ENCODE peak calls at places on chromosomes 5 and 9, in ten cellular contexts. One of them, this sample, is unnamed.

GRCh38 chr5:56817306-56817986 is 2.1 kb downstream of the MAP3K1 start:
- DNase-seq in psoas muscle: no peak
- DNase-seq in IMR-90: no peak
- DNase-seq in A673: no peak
- DNase-seq in PC-3: no peak
- DNase-seq in Caco-2: no peak
- DNase-seq in left ventricle myocardium inferior: no peak
- DNase-seq in kidney epithelial cell: no peak
- DNase-seq in bronchial epithelial cell: no peak
- DNase-seq in astrocyte: no peak
- DNase-seq in this sample: no peak

GRCh38 chr9:127163409-127163808 is 41.0 kb upstream of the ANGPTL2 start:
- DNase-seq in psoas muscle: no peak
- DNase-seq in IMR-90: peak; percentile 82
- DNase-seq in A673: peak; percentile 77
- DNase-seq in PC-3: no peak
- DNase-seq in Caco-2: no peak
- DNase-seq in left ventricle myocardium inferior: no peak
- DNase-seq in kidney epithelial cell: peak; percentile 45
- DNase-seq in bronchial epithelial cell: peak; percentile 62
- DNase-seq in astrocyte: peak; percentile 73
- DNase-seq in this sample: no peak

GRCh38 chr5:14401639-14402038 is 180.0 kb upstream of the OTULINL start:
- DNase-seq in psoas muscle: no peak
- DNase-seq in IMR-90: no peak
- DNase-seq in A673: no peak
- DNase-seq in PC-3: no peak
- DNase-seq in Caco-2: no peak
- DNase-seq in left ventricle myocardium inferior: no peak
- DNase-seq in kidney epithelial cell: no peak
- DNase-seq in bronchial epithelial cell: no peak
- DNase-seq in astrocyte: no peak
- DNase-seq in this sample: no peak

GRCh38 chr9:92325991-92326500 is 293 bp downstream of the CENPP start:
- DNase-seq in psoas muscle: no peak
- DNase-seq in IMR-90: peak; percentile 2
- DNase-seq in A673: peak; percentile 47
- DNase-seq in PC-3: peak; percentile 22
- DNase-seq in Caco-2: no peak
- DNase-seq in left ventricle myocardium inferior: no peak
- DNase-seq in kidney epithelial cell: no peak
- DNase-seq in bronchial epithelial cell: peak; percentile 20
- DNase-seq in astrocyte: no peak
- DNase-seq in this sample: no peak

GRCh38 chr9:124602204-124602603 is 95.0 kb upstream of the NR5A1 start:
- DNase-seq in psoas muscle: no peak
- DNase-seq in IMR-90: peak; percentile 57
- DNase-seq in A673: no peak
- DNase-seq in PC-3: peak; percentile 39
- DNase-seq in Caco-2: no peak
- DNase-seq in left ventricle myocardium inferior: no peak
- DNase-seq in kidney epithelial cell: no peak
- DNase-seq in bronchial epithelial cell: peak; percentile 92
- DNase-seq in astrocyte: no peak
- DNase-seq in this sample: no peak

GRCh38 chr9:135567311-135567710 is 5.8 kb downstream of the PAEP start:
- DNase-seq in psoas muscle: no peak
- DNase-seq in IMR-90: no peak
- DNase-seq in A673: no peak
- DNase-seq in PC-3: no peak
- DNase-seq in Caco-2: no peak
- DNase-seq in left ventricle myocardium inferior: no peak
- DNase-seq in kidney epithelial cell: no peak
- DNase-seq in bronchial epithelial cell: no peak
- DNase-seq in astrocyte: no peak
- DNase-seq in this sample: no peak

GRCh38 chr9:27599102-27599501 is 25.8 kb upstream of the C9orf72 start:
- DNase-seq in psoas muscle: no peak
- DNase-seq in IMR-90: no peak
- DNase-seq in A673: no peak
- DNase-seq in PC-3: no peak
- DNase-seq in Caco-2: no peak
- DNase-seq in left ventricle myocardium inferior: no peak
- DNase-seq in kidney epithelial cell: no peak
- DNase-seq in bronchial epithelial cell: peak; percentile 55
- DNase-seq in astrocyte: no peak
- DNase-seq in this sample: no peak

GRCh38 chr9:131276891-131277672 is 772 bp upstream of the FAM78A start:
- DNase-seq in psoas muscle: no peak
- DNase-seq in IMR-90: no peak
- DNase-seq in A673: no peak
- DNase-seq in PC-3: no peak
- DNase-seq in Caco-2: no peak
- DNase-seq in left ventricle myocardium inferior: no peak
- DNase-seq in kidney epithelial cell: no peak
- DNase-seq in bronchial epithelial cell: no peak
- DNase-seq in astrocyte: no peak
- DNase-seq in this sample: peak; percentile 82

GRCh38 chr5:123089971-123090640 is 1.1 kb downstream of the PRDM6 start:
- DNase-seq in psoas muscle: peak; percentile 39
- DNase-seq in IMR-90: peak; percentile 27
- DNase-seq in A673: no peak
- DNase-seq in PC-3: no peak
- DNase-seq in Caco-2: no peak
- DNase-seq in left ventricle myocardium inferior: peak; percentile 20
- DNase-seq in kidney epithelial cell: no peak
- DNase-seq in bronchial epithelial cell: no peak
- DNase-seq in astrocyte: no peak
- DNase-seq in this sample: peak; percentile 68
- H3K4me3 ChIP-seq in psoas muscle: peak overlapping the region; percentile 71
- H3K4me3 ChIP-seq in IMR-90: peak overlapping the region; percentile 58
- H3K4me3 ChIP-seq in A673: peak overlapping the region; percentile 38
- H3K4me3 ChIP-seq in PC-3: peak overlapping the region; percentile 21
- H3K4me3 ChIP-seq in Caco-2: peak overlapping the region; percentile 61
- H3K4me3 ChIP-seq in left ventricle myocardium inferior: peak overlapping the region; percentile 77
- H3K4me3 ChIP-seq in kidney epithelial cell: peak overlapping the region; percentile 24
- H3K4me3 ChIP-seq in bronchial epithelial cell: peak overlapping the region; percentile 18
- H3K4me3 ChIP-seq in astrocyte: peak overlapping the region; percentile 17
- H3K4me3 ChIP-seq in this sample: peak overlapping the region; percentile 81

GRCh38 chr9:122368642-122369041 is 2.2 kb upstream of the PTGS1 start:
- DNase-seq in psoas muscle: no peak
- DNase-seq in IMR-90: no peak
- DNase-seq in A673: no peak
- DNase-seq in PC-3: no peak
- DNase-seq in Caco-2: no peak
- DNase-seq in left ventricle myocardium inferior: no peak
- DNase-seq in kidney epithelial cell: no peak
- DNase-seq in bronchial epithelial cell: no peak
- DNase-seq in astrocyte: no peak
- DNase-seq in this sample: no peak

GRCh38 chr9:122371851-122372250 is 1.0 kb downstream of the PTGS1 start:
- DNase-seq in psoas muscle: no peak
- DNase-seq in IMR-90: no peak
- DNase-seq in A673: no peak
- DNase-seq in PC-3: no peak
- DNase-seq in Caco-2: no peak
- DNase-seq in left ventricle myocardium inferior: no peak
- DNase-seq in kidney epithelial cell: no peak
- DNase-seq in bronchial epithelial cell: no peak
- DNase-seq in astrocyte: no peak
- DNase-seq in this sample: no peak

GRCh38 chr9:122367779-122368460 is 2.9 kb upstream of the PTGS1 start:
- DNase-seq in psoas muscle: no peak
- DNase-seq in IMR-90: no peak
- DNase-seq in A673: no peak
- DNase-seq in PC-3: peak; percentile 74
- DNase-seq in Caco-2: no peak
- DNase-seq in left ventricle myocardium inferior: no peak
- DNase-seq in kidney epithelial cell: no peak
- DNase-seq in bronchial epithelial cell: peak; percentile 84
- DNase-seq in astrocyte: no peak
- DNase-seq in this sample: no peak

GRCh38 chr9:122370869-122371467 is at the start of gene PTGS1:
- DNase-seq in psoas muscle: peak; percentile 50
- DNase-seq in IMR-90: peak; percentile 38
- DNase-seq in A673: no peak
- DNase-seq in PC-3: no peak
- DNase-seq in Caco-2: no peak
- DNase-seq in left ventricle myocardium inferior: peak; percentile 61
- DNase-seq in kidney epithelial cell: no peak
- DNase-seq in bronchial epithelial cell: peak; percentile 18
- DNase-seq in astrocyte: no peak
- DNase-seq in this sample: peak; percentile 85

GRCh38 chr9:122370303-122370702 is 521 bp upstream of the PTGS1 start:
- DNase-seq in psoas muscle: no peak
- DNase-seq in IMR-90: no peak
- DNase-seq in A673: no peak
- DNase-seq in PC-3: no peak
- DNase-seq in Caco-2: no peak
- DNase-seq in left ventricle myocardium inferior: no peak
- DNase-seq in kidney epithelial cell: no peak
- DNase-seq in bronchial epithelial cell: no peak
- DNase-seq in astrocyte: no peak
- DNase-seq in this sample: peak; percentile 80
- H3K27me3 ChIP-seq in psoas muscle: no peaks in the 10 kb centered on the region
- H3K27me3 ChIP-seq in IMR-90: no peaks in the 10 kb centered on the region
- H3K27me3 ChIP-seq in A673: peaks cover 28% of the 10 kb centered on the region
- H3K27me3 ChIP-seq in PC-3: peaks cover 4% of the 10 kb centered on the region
- H3K27me3 ChIP-seq in Caco-2: no peaks in the 10 kb centered on the region
- H3K27me3 ChIP-seq in left ventricle myocardium inferior: peaks cover 37% of the 10 kb centered on the region
- H3K27me3 ChIP-seq in kidney epithelial cell: peaks cover 2% of the 10 kb centered on the region
- H3K27me3 ChIP-seq in bronchial epithelial cell: no peaks in the 10 kb centered on the region
- H3K27me3 ChIP-seq in astrocyte: peaks cover 22% of the 10 kb centered on the region
- H3K27me3 ChIP-seq in this sample: no peaks in the 10 kb centered on the region

GRCh38 chr9:107214915-107215314 is 68.2 kb upstream of the RAD23B start:
- DNase-seq in psoas muscle: no peak
- DNase-seq in IMR-90: peak; percentile 26
- DNase-seq in A673: no peak
- DNase-seq in PC-3: peak; percentile 33
- DNase-seq in Caco-2: no peak
- DNase-seq in left ventricle myocardium inferior: no peak
- DNase-seq in kidney epithelial cell: no peak
- DNase-seq in bronchial epithelial cell: no peak
- DNase-seq in astrocyte: peak; percentile 51
- DNase-seq in this sample: no peak

GRCh38 chr9:107214381-107214780 is 68.7 kb upstream of the RAD23B start:
- DNase-seq in psoas muscle: no peak
- DNase-seq in IMR-90: no peak
- DNase-seq in A673: no peak
- DNase-seq in PC-3: no peak
- DNase-seq in Caco-2: no peak
- DNase-seq in left ventricle myocardium inferior: no peak
- DNase-seq in kidney epithelial cell: no peak
- DNase-seq in bronchial epithelial cell: no peak
- DNase-seq in astrocyte: peak; percentile 44
- DNase-seq in this sample: no peak

GRCh38 chr9:107212613-107213012 is 70.5 kb upstream of the RAD23B start:
- DNase-seq in psoas muscle: no peak
- DNase-seq in IMR-90: no peak
- DNase-seq in A673: no peak
- DNase-seq in PC-3: no peak
- DNase-seq in Caco-2: no peak
- DNase-seq in left ventricle myocardium inferior: no peak
- DNase-seq in kidney epithelial cell: no peak
- DNase-seq in bronchial epithelial cell: no peak
- DNase-seq in astrocyte: no peak
- DNase-seq in this sample: no peak

GRCh38 chr9:107213080-107213479 is 70.0 kb upstream of the RAD23B start:
- DNase-seq in psoas muscle: no peak
- DNase-seq in IMR-90: no peak
- DNase-seq in A673: no peak
- DNase-seq in PC-3: no peak
- DNase-seq in Caco-2: no peak
- DNase-seq in left ventricle myocardium inferior: no peak
- DNase-seq in kidney epithelial cell: no peak
- DNase-seq in bronchial epithelial cell: no peak
- DNase-seq in astrocyte: no peak
- DNase-seq in this sample: no peak

GRCh38 chr9:107213561-107214028 is 69.5 kb upstream of the RAD23B start:
- DNase-seq in psoas muscle: no peak
- DNase-seq in IMR-90: peak; percentile 94
- DNase-seq in A673: peak; percentile 71
- DNase-seq in PC-3: peak; percentile 70
- DNase-seq in Caco-2: no peak
- DNase-seq in left ventricle myocardium inferior: no peak
- DNase-seq in kidney epithelial cell: peak; percentile 96
- DNase-seq in bronchial epithelial cell: peak; percentile 95
- DNase-seq in astrocyte: peak; percentile 96
- DNase-seq in this sample: no peak
- H3K4me3 ChIP-seq in psoas muscle: no peak overlapping the region
- H3K4me3 ChIP-seq in IMR-90: no peak overlapping the region
- H3K4me3 ChIP-seq in A673: no peak overlapping the region
- H3K4me3 ChIP-seq in PC-3: no peak overlapping the region
- H3K4me3 ChIP-seq in Caco-2: no peak overlapping the region
- H3K4me3 ChIP-seq in left ventricle myocardium inferior: no peak overlapping the region
- H3K4me3 ChIP-seq in kidney epithelial cell: no peak overlapping the region
- H3K4me3 ChIP-seq in bronchial epithelial cell: no peak overlapping the region
- H3K4me3 ChIP-seq in astrocyte: no peak overlapping the region
- H3K4me3 ChIP-seq in this sample: no peak overlapping the region

GRCh38 chr5:88884435-88884877 is 1.5 kb upstream of the MEF2C start:
- DNase-seq in psoas muscle: no peak
- DNase-seq in IMR-90: peak; percentile 23
- DNase-seq in A673: no peak
- DNase-seq in PC-3: no peak
- DNase-seq in Caco-2: no peak
- DNase-seq in left ventricle myocardium inferior: no peak
- DNase-seq in kidney epithelial cell: no peak
- DNase-seq in bronchial epithelial cell: peak; percentile 18
- DNase-seq in astrocyte: no peak
- DNase-seq in this sample: no peak

GRCh38 chr5:88886756-88887741 is 4.1 kb upstream of the MEF2C start:
- DNase-seq in psoas muscle: no peak
- DNase-seq in IMR-90: no peak
- DNase-seq in A673: no peak
- DNase-seq in PC-3: no peak
- DNase-seq in Caco-2: no peak
- DNase-seq in left ventricle myocardium inferior: no peak
- DNase-seq in kidney epithelial cell: no peak
- DNase-seq in bronchial epithelial cell: no peak
- DNase-seq in astrocyte: peak; percentile 7
- DNase-seq in this sample: peak; percentile 46

GRCh38 chr5:88885043-88885442 is 2.1 kb upstream of the MEF2C start:
- DNase-seq in psoas muscle: no peak
- DNase-seq in IMR-90: no peak
- DNase-seq in A673: no peak
- DNase-seq in PC-3: no peak
- DNase-seq in Caco-2: no peak
- DNase-seq in left ventricle myocardium inferior: no peak
- DNase-seq in kidney epithelial cell: no peak
- DNase-seq in bronchial epithelial cell: no peak
- DNase-seq in astrocyte: no peak
- DNase-seq in this sample: no peak

GRCh38 chr5:88888291-88888690 is 5.3 kb upstream of the MEF2C start:
- DNase-seq in psoas muscle: no peak
- DNase-seq in IMR-90: no peak
- DNase-seq in A673: no peak
- DNase-seq in PC-3: no peak
- DNase-seq in Caco-2: no peak
- DNase-seq in left ventricle myocardium inferior: no peak
- DNase-seq in kidney epithelial cell: no peak
- DNase-seq in bronchial epithelial cell: no peak
- DNase-seq in astrocyte: no peak
- DNase-seq in this sample: no peak

DNA sequence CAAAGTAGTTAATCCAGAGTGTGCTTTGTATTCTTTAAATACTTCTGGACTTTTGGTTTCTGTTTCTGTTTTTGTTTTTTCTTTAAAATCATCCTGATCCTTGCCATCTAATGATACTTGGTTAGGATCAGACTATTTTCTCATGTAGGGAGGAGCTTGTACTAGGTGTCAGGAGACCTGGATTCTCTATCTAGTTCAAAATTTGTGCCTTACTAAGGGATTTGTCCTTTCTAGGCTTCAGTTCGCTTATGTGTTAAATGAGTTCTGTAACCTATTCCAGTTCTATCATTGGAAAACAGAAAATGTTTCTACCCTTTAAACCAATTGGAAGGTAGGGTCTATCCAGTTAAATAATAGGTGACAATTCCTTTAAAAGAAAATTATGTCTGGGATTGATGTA is 3.3 kb upstream of the MEF2C start:
- DNase-seq in psoas muscle: no peak
- DNase-seq in IMR-90: no peak
- DNase-seq in A673: no peak
- DNase-seq in PC-3: no peak
- DNase-seq in Caco-2: no peak
- DNase-seq in left ventricle myocardium inferior: no peak
- DNase-seq in kidney epithelial cell: no peak
- DNase-seq in bronchial epithelial cell: no peak
- DNase-seq in astrocyte: no peak
- DNase-seq in this sample: no peak
- H3K27me3 ChIP-seq in psoas muscle: no peaks in the 10 kb centered on the region
- H3K27me3 ChIP-seq in IMR-90: no peaks in the 10 kb centered on the region
- H3K27me3 ChIP-seq in A673: peaks cover 19% of the 10 kb centered on the region
- H3K27me3 ChIP-seq in PC-3: no peaks in the 10 kb centered on the region
- H3K27me3 ChIP-seq in Caco-2: peaks cover 1% of the 10 kb centered on the region
- H3K27me3 ChIP-seq in left ventricle myocardium inferior: no peaks in the 10 kb centered on the region
- H3K27me3 ChIP-seq in kidney epithelial cell: no peaks in the 10 kb centered on the region
- H3K27me3 ChIP-seq in bronchial epithelial cell: no peaks in the 10 kb centered on the region
- H3K27me3 ChIP-seq in astrocyte: no peaks in the 10 kb centered on the region
- H3K27me3 ChIP-seq in this sample: no peaks in the 10 kb centered on the region